ENCODE peak calls at places on chromosomes 1 and 21, in four cellular contexts. N is astrocyte; J is GM23248; S is CD4-positive, CD25-positive, alpha-beta regulatory T cell. C is an unnamed sample.

GRCh38 chr1:244449936-244450508 is 1.7 kb downstream of the ADSS2 start:
- DNase-seq in N (no peak), J (no peak), S (no peak), C (no peak)

GRCh38 chr21:35220301-35220700 is 171.2 kb upstream of the RUNX1 start:
- DNase-seq in N (peak), J (peak), S (no peak), C (no peak)

GRCh38 chr1:96520542-96520941 is 201.0 kb upstream of the PTBP2 start:
- DNase-seq in N (peak), J (peak), S (no peak), C (no peak)

GRCh38 chr1:216722841-216723240 is 388 bp downstream of the ESRRG start:
- DNase-seq in N (no peak), J (no peak), S (no peak), C (no peak)

GRCh38 chr1:15352122-15352957 is 57.3 kb upstream of the EFHD2 start:
- DNase-seq in N (peak), J (peak), S (no peak), C (no peak)

GRCh38 chr1:214449371-214449770 is 102.0 kb downstream of the PTPN14 start:
- DNase-seq in N (no peak), J (no peak), S (no peak), C (no peak)

GRCh38 chr1:53631622-53632310 is 107.2 kb downstream of the GLIS1 start:
- DNase-seq in N (no peak), J (no peak), S (no peak), C (no peak)

GRCh38 chr1:84365225-84366221 is 32.8 kb upstream of the DNASE2B start:
- DNase-seq in N (peak), J (peak), S (no peak), C (no peak)

GRCh38 chr1:228801068-228801467 is 65.8 kb downstream of the RHOU start:
- DNase-seq in N (no peak), J (no peak), S (no peak), C (no peak)

GRCh38 chr1:91779603-91780021 is 106.3 kb downstream of the TGFBR3 start:
- DNase-seq in N (no peak), J (no peak), S (no peak), C (no peak)

GRCh38 chr21:16358021-16358420 is 628.2 kb downstream of the USP25 start:
- DNase-seq in N (no peak), J (no peak), S (no peak), C (no peak)

GRCh38 chr1:33143181-33143580 is 38.7 kb downstream of the TRIM62 start:
- DNase-seq in N (peak), J (peak), S (no peak), C (no peak)

GRCh38 chr1:248807067-248807737 is 18.5 kb downstream of the SH3BP5L start:
- DNase-seq in N (no peak), J (peak), S (peak), C (peak)

GRCh38 chr21:38679531-38679930 is 126.2 kb upstream of the ETS2 start:
- DNase-seq in N (peak), J (peak), S (no peak), C (no peak)

GRCh38 chr1:76426606-76427005 is 352.1 kb downstream of the ST6GALNAC3 start:
- DNase-seq in N (no peak), J (no peak), S (no peak), C (no peak)

GRCh38 chr1:76425104-76425842 is 350.7 kb downstream of the ST6GALNAC3 start:
- DNase-seq in N (no peak), J (no peak), S (no peak), C (no peak)

GRCh38 chr1:76428027-76428426 is 353.5 kb downstream of the ST6GALNAC3 start:
- DNase-seq in N (no peak), J (no peak), S (no peak), C (no peak)

GRCh38 chr1:76430532-76430931 is 356.0 kb downstream of the ST6GALNAC3 start:
- DNase-seq in N (no peak), J (no peak), S (no peak), C (no peak)

GRCh38 chr1:76425843-76426145 is 351.2 kb downstream of the ST6GALNAC3 start:
- DNase-seq in N (peak), J (peak), S (no peak), C (no peak)
- H3K27ac ChIP-seq in N (peak), J (no peak), S (no peak), C (no peak)

DNA sequence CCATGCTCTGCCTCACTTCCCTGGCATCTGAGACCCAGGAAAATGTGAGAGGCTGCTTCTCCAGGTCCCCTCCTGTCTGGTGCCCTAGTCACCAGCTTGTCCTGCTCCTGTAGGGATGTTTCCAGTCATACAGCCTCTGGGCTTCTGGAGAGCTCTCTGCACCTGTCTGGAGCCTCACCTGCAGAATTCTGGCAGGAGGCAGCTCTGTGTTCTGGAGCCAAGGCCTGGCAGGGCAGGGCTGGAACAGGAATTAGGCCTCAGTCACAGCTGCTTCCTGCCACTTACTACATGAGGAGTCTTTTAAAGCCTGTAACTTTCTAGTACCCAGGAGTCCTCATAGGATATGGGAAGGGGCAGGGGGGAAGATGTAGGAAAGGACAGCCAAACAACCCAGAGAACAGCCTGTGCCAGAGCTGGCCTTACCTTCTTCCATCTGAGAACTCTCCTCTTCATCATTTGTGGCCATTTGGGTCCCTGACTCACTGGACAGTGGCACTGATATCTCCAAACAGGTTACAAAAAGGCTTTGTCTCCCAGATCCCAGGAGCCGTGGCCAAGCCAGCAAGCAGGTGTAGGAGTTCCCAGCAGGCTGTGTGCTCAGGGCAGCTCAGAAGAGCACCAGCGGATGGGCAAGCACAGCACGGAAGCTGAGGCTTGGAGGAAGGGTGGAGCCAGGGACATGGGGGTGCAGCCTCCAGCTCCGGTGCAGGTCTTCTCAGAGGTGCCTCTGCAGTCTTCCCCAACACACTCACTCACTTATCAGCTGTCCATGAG is 31.4 kb upstream of the ARTN start:
- DNase-seq in N (no peak), J (no peak), S (no peak), C (no peak)
- H3K27ac ChIP-seq in N (no peak), J (no peak), S (no peak), C (no peak)

GRCh38 chr1:35809156-35810095 is 1.6 kb downstream of the AGO4 start:
- DNase-seq in N (no peak), J (peak), S (no peak), C (no peak)
- H3K27ac ChIP-seq in N (no peak), J (peak), S (no peak), C (no peak)

DNA sequence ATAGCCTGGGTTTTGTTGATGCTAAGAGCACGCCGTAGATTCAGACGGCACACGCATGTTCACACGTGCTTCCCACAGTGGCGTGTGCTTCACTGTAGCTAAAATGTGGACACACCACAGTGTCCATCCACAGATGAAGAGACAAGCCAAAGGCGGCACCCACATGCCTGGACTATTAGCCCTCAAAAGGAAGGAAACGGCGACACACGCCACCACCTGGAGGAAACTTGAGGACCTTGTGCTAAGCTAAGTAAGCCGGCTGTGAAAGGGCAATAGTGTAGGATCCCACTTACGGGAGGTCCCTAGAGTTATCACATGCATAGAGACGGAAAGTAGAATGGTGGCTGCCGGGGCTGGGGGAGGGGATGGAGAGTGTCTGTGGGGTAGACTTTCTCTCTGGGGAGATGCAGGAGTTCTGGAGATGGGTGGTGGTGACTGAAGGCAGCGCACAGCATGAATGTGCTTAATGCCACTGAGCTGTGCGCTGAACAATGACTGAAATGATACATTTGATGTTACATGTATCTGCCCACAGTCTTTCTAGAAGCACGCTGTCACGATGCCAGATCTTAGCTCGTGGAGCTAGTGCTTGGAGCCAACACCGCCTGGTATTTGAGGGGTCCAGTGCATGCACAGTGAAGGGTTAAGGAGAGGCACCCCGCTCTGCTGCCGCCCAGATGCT is 103.6 kb downstream of the PRDM16 start:
- DNase-seq in N (no peak), J (no peak), S (no peak), C (no peak)
- H3K27ac ChIP-seq in N (no peak), J (no peak), S (no peak), C (no peak)

DNA sequence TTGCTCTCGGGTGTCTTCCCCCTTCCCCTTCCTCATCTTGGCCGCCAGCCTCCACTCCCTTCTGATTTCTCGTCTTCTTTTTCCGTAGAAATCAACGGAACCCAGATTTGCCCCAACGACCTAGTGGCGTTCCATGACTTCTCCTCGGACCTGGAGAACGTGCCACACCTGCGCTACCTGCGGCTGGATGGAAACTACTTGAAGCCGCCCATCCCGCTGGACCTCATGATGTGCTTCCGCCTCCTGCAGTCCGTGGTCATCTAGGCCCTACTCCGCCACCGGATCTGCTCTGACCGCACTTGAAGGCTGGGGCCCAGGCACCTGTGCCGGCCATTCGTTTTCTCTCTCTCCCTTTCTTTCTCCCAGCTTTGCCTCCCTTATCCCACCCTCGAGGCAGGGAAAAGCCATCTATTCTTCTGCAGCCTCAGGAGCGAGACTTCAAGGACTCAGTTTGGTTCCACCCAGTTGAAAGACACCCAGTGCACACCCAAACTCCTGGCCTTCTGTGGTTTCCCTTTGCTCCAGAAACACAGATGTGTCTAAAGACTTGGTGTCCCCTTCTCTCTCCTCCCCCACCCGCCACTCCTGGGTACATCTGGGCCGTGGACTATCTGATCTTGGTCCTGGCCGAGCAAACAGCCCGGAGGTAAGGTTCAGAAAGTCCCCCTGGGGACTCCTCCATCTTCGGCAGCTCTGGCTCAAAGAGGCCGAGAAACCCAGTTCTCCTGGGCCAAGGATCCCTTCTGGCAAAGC is 7.2 kb upstream of the OPTC start:
- DNase-seq in N (no peak), J (peak), S (no peak), C (no peak)
- H3K27ac ChIP-seq in N (no peak), J (peak), S (peak), C (no peak)

GRCh38 chr1:224730950-224731349 is 114.8 kb downstream of the CNIH3 start:
- DNase-seq in N (no peak), J (peak), S (no peak), C (no peak)

GRCh38 chr1:224726783-224727182 is 110.7 kb downstream of the CNIH3 start:
- DNase-seq in N (peak), J (peak), S (no peak), C (no peak)

GRCh38 chr1:224730540-224730939 is 114.4 kb downstream of the CNIH3 start:
- DNase-seq in N (no peak), J (peak), S (no peak), C (no peak)

GRCh38 chr1:224727351-224727750 is 111.2 kb downstream of the CNIH3 start:
- DNase-seq in N (no peak), J (peak), S (no peak), C (no peak)

DNA sequence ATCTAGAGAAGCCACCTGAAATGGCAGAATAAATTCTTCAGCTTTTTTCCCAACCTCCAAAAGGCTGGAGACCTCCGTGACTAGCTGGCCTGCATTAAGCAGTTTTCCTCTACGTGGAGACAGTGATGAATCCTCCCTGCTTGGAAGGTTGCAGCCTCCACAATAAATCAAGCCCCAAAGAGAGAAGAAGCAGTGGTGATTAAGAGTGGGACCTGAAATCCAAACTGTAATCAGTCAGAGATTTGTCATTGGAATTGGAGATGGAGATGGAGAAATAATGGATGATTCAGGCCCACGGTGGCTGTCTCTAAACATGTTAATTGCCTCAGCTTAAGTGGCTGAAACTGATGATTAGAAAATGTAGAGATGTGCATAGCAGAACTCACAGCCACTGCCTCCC is 111.7 kb downstream of the CNIH3 start:
- DNase-seq in N (peak), J (peak), S (no peak), C (no peak)
- H3K27ac ChIP-seq in N (no peak), J (peak), S (no peak), C (no peak)

GRCh38 chr1:232306269-232306911 is 323.5 kb downstream of the SIPA1L2 start:
- DNase-seq in N (no peak), J (no peak), S (no peak), C (no peak)

GRCh38 chr1:232305020-232305419 is 324.9 kb downstream of the SIPA1L2 start:
- DNase-seq in N (no peak), J (no peak), S (no peak), C (no peak)

GRCh38 chr1:232303221-232303620 is 326.7 kb downstream of the SIPA1L2 start:
- DNase-seq in N (peak), J (no peak), S (no peak), C (no peak)

GRCh38 chr1:232308616-232309015 is 321.3 kb downstream of the SIPA1L2 start:
- DNase-seq in N (no peak), J (no peak), S (no peak), C (no peak)

GRCh38 chr1:232307299-232307698 is 322.6 kb downstream of the SIPA1L2 start:
- DNase-seq in N (no peak), J (no peak), S (no peak), C (no peak)
- H3K27ac ChIP-seq in N (no peak), J (no peak), S (no peak), C (no peak)

GRCh38 chr1:19377812-19378718 is 65.9 kb downstream of the SLC66A1 start:
- DNase-seq in N (peak), J (no peak), S (no peak), C (no peak)
- H3K27ac ChIP-seq in N (peak), J (no peak), S (no peak), C (no peak)

GRCh38 chr1:178684542-178685000 is 40.5 kb upstream of the RALGPS2 start:
- DNase-seq in N (peak), J (peak), S (no peak), C (no peak)
- H3K27ac ChIP-seq in N (peak), J (peak), S (no peak), C (no peak)

DNA sequence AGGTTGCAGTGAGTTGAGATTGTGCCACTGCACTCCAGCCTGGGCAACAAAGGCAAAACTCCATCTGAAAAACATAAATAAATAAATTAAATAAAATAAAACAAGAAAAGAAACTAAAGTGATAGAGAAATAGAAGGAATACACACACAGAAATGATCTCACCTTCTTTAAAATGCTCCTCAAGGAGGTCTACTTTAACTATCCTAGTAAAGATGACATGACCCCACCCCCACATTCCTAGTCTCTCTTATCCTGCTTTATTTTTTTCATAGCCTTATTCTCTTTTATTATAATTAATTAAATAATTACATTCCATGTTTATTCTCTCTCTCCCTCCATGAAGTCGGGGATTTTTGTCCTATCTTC is 18.0 kb upstream of the CR1L start:
- DNase-seq in N (no peak), J (no peak), S (no peak), C (no peak)
- H3K27ac ChIP-seq in N (no peak), J (no peak), S (no peak), C (no peak)